ENCODE peak calls at places on chromosomes 2 and 18, in ten cellular contexts. I is RKO; V is fibroblast of lung; N is NCI-H1092 treated with DMSO at 0.1 percent for 48 hours; F is CMK; W is nephron progenitor cell; Y is ACHN; B is stimulated activated CD8-positive, alpha-beta memory T cell treated with anti-CD3 and anti-CD28 coated beads, Interleukin-7, amount 100 ng/mL, for 4 hours; P is activated gamma-delta T cell treated with Interleukin-2 at 50 U/mL for 16 hours; X is SJSA1. D is an unnamed sample.

GRCh38 chr18:61587865-61588264 is 254.6 kb downstream of the CDH20 start:
- DNase-seq in I (no peak), V (no peak), N (no peak), F (no peak), W (no peak), Y (no peak), B (no peak), P (no peak), X (no peak), D (no peak)

GRCh38 chr18:62331581-62332436 is 6.7 kb downstream of the TNFRSF11A start:
- DNase-seq in I (no peak), V (peak; percentile 81), N (no peak), F (no peak), W (no peak), Y (no peak), B (no peak), P (no peak), X (no peak), D (peak; percentile 67)

GRCh38 chr2:225556461-225556860 is 157.0 kb downstream of the NYAP2 start:
- DNase-seq in I (no peak), V (no peak), N (no peak), F (no peak), W (no peak), Y (no peak), B (no peak), P (no peak), X (no peak), D (no peak)

GRCh38 chr2:124027182-124027581 is 2.1 kb downstream of the CNTNAP5 start:
- DNase-seq in I (peak; percentile 64), V (peak; percentile 30), N (peak; percentile 85), F (peak; percentile 74), W (peak; percentile 27), Y (peak; percentile 65), B (no peak), P (no peak), X (peak; percentile 3), D (no peak)

GRCh38 chr2:156334496-156335478 is 2.3 kb upstream of the NR4A2 start:
- DNase-seq in I (peak; percentile 93), V (peak; percentile 93), N (peak; percentile 35), F (no peak), W (peak; percentile 66), Y (peak; percentile 91), B (peak; percentile 92), P (peak; percentile 72), X (peak; percentile 89), D (peak; percentile 92)

GRCh38 chr18:13178976-13179375 is 39.6 kb upstream of the LDLRAD4 start:
- DNase-seq in I (peak; percentile 23), V (peak; percentile 82), N (no peak), F (no peak), W (no peak), Y (no peak), B (no peak), P (no peak), X (peak; percentile 11), D (no peak)

GRCh38 chr2:201984800-201985525 is 48.7 kb upstream of the FZD7 start:
- DNase-seq in I (no peak), V (no peak), N (peak; percentile 75), F (no peak), W (no peak), Y (no peak), B (no peak), P (no peak), X (no peak), D (no peak)

GRCh38 chr2:95310651-95311050 is 13.5 kb downstream of the KCNIP3 start:
- DNase-seq in I (no peak), V (no peak), N (no peak), F (no peak), W (no peak), Y (no peak), B (no peak), P (no peak), X (no peak), D (no peak)

GRCh38 chr18:78031991-78032390 is 782.3 kb downstream of the GALR1 start:
- DNase-seq in I (no peak), V (no peak), N (no peak), F (no peak), W (no peak), Y (no peak), B (no peak), P (no peak), X (no peak), D (no peak)

GRCh38 chr2:201194097-201194496 is 11.2 kb downstream of the CASP10 start:
- DNase-seq in I (no peak), V (no peak), N (no peak), F (no peak), W (no peak), Y (no peak), B (no peak), P (no peak), X (no peak), D (peak; percentile 61)

GRCh38 chr18:36158261-36158867 is 28.7 kb downstream of the ELP2 start:
- DNase-seq in I (no peak), V (peak; percentile 95), N (no peak), F (no peak), W (no peak), Y (peak; percentile 55), B (no peak), P (no peak), X (peak; percentile 19), D (no peak)

GRCh38 chr18:23689031-23689615 is at the start of gene LAMA3:
- DNase-seq in I (no peak), V (peak; percentile 36), N (peak; percentile 47), F (no peak), W (peak; percentile 74), Y (peak; percentile 79), B (no peak), P (no peak), X (peak; percentile 22), D (peak; percentile 5)

GRCh38 chr2:46298522-46299351 is 1.5 kb downstream of the EPAS1 start:
- DNase-seq in I (no peak), V (peak; percentile 39), N (peak; percentile 9), F (no peak), W (peak; percentile 45), Y (peak; percentile 64), B (no peak), P (peak; percentile 11), X (peak; percentile 60), D (peak; percentile 19)

GRCh38 chr18:24470805-24471204 is 10.4 kb downstream of the HRH4 start:
- DNase-seq in I (no peak), V (no peak), N (no peak), F (no peak), W (no peak), Y (no peak), B (no peak), P (no peak), X (no peak), D (no peak)

GRCh38 chr18:7946724-7947377 is 379.7 kb downstream of the PTPRM start:
- DNase-seq in I (no peak), V (peak; percentile 79), N (peak; percentile 3), F (no peak), W (peak; percentile 22), Y (peak; percentile 77), B (no peak), P (no peak), X (peak; percentile 92), D (peak; percentile 60)

GRCh38 chr2:220165401-220165800 is 538.0 kb downstream of the SLC4A3 start:
- DNase-seq in I (no peak), V (no peak), N (peak; percentile 22), F (no peak), W (no peak), Y (no peak), B (no peak), P (no peak), X (no peak), D (no peak)

GRCh38 chr2:5759949-5760348 is 67.8 kb downstream of the SOX11 start:
- DNase-seq in I (no peak), V (no peak), N (no peak), F (no peak), W (no peak), Y (no peak), B (no peak), P (no peak), X (no peak), D (no peak)

GRCh38 chr2:46683541-46683940 is 204.2 kb downstream of the TMEM247 start:
- DNase-seq in I (no peak), V (no peak), N (no peak), F (no peak), W (no peak), Y (no peak), B (no peak), P (no peak), X (no peak), D (no peak)

GRCh38 chr2:164967349-164967748 is 12.0 kb upstream of the SLC38A11 start:
- DNase-seq in I (no peak), V (no peak), N (no peak), F (no peak), W (no peak), Y (no peak), B (no peak), P (no peak), X (peak; percentile 19), D (no peak)

GRCh38 chr2:206716607-206717006 is 1.6 kb downstream of the DYTN start:
- DNase-seq in I (no peak), V (no peak), N (no peak), F (no peak), W (no peak), Y (no peak), B (no peak), P (no peak), X (no peak), D (no peak)

D was measured in immature natural killer cell.